ENCODE peak calls at places on chromosomes 7 and 10, in eight cellular contexts. S, D, B, Y, P, R, W and T are unnamed samples.

GRCh38 chr7:157738064-157738460 is 401.3 kb downstream of the DNAJB6 start:
- DNase-seq in S (no peak), Y (no peak), R (no peak), B (no peak), D (no peak), P (no peak), W (no peak), T (no peak)

GRCh38 chr7:48389977-48390376 is 218.7 kb downstream of the ABCA13 start:
- DNase-seq in B (no peak), Y (no peak), P (no peak), R (no peak), S (no peak), W (no peak), D (no peak), T (no peak)

GRCh38 chr10:72425133-72425532 is 70.4 kb upstream of the DNAJB12 start:
- DNase-seq in B (no peak), S (no peak), D (no peak), Y (no peak), R (no peak), P (no peak), W (peak; percentile 83), T (no peak)

GRCh38 chr7:148286150-148286549 is 304.4 kb upstream of the C7orf33 start:
- DNase-seq in W (no peak), S (no peak), D (no peak), R (no peak), Y (no peak), P (no peak), B (no peak), T (no peak)

GRCh38 chr7:91330378-91331295 is 66.4 kb downstream of the FZD1 start:
- DNase-seq in B (no peak), P (no peak), Y (no peak), S (no peak), R (no peak), W (no peak), D (no peak), T (no peak)

GRCh38 chr10:78424721-78425120 is 391.1 kb downstream of the RPS24 start:
- DNase-seq in P (no peak), Y (no peak), D (no peak), S (no peak), R (no peak), B (no peak), W (no peak), T (no peak)

GRCh38 chr10:89352039-89352597 is 24.3 kb downstream of the IFIT3 start:
- DNase-seq in Y (no peak), P (no peak), S (no peak), W (no peak), R (no peak), B (no peak), D (no peak), T (no peak)

GRCh38 chr7:128705891-128706333 is 33.2 kb upstream of the CALU start:
- DNase-seq in R (no peak), Y (no peak), P (no peak), D (no peak), B (no peak), S (no peak), W (no peak), T (no peak)

GRCh38 chr10:572696-573095 is 116.8 kb downstream of the DIP2C start:
- DNase-seq in P (no peak), R (no peak), B (no peak), W (no peak), D (no peak), Y (no peak), S (no peak), T (no peak)

GRCh38 chr10:60828489-60828852 is 50.2 kb downstream of the CDK1 start:
- DNase-seq in B (no peak), W (no peak), Y (no peak), D (no peak), S (no peak), R (no peak), P (no peak), T (no peak)

GRCh38 chr7:47577351-47577919 is 4.5 kb downstream of the TNS3 start:
- DNase-seq in Y (no peak), S (no peak), R (no peak), D (no peak), P (no peak), W (no peak), B (no peak), T (no peak)

GRCh38 chr10:80324891-80325364 is 31.6 kb downstream of the DYDC1 start:
- DNase-seq in W (no peak), D (no peak), S (no peak), R (no peak), B (no peak), P (no peak), Y (no peak), T (no peak)

GRCh38 chr10:129307141-129307540 is 159.9 kb upstream of the MGMT start:
- DNase-seq in P (no peak), B (no peak), S (no peak), Y (no peak), W (no peak), R (no peak), D (no peak), T (no peak)

GRCh38 chr7:100705341-100705752 is 574 bp upstream of the POP7 start:
- DNase-seq in S (peak; percentile 74), D (peak; percentile 53), Y (peak; percentile 77), W (peak; percentile 43), B (peak; percentile 71), R (peak; percentile 71), P (peak; percentile 62), T (no peak)

GRCh38 chr7:152414779-152415178 is 21.0 kb downstream of the KMT2C start:
- DNase-seq in S (no peak), P (no peak), Y (no peak), W (no peak), B (no peak), D (no peak), R (no peak), T (no peak)

GRCh38 chr10:47207280-47207613 is 92.8 kb upstream of the GDF10 start:
- DNase-seq in B (no peak), Y (no peak), D (no peak), W (no peak), S (no peak), P (no peak), R (peak; percentile 15), T (no peak)

GRCh38 chr7:128883622-128884549 is 21.2 kb downstream of the ATP6V1F start:
- DNase-seq in B (peak; percentile 76), W (peak; percentile 60), R (peak; percentile 83), Y (peak; percentile 77), P (peak; percentile 75), D (peak; percentile 39), S (peak; percentile 83), T (no peak)

GRCh38 chr7:2757904-2758672 is 70.1 kb downstream of the AMZ1 start:
- DNase-seq in S (no peak), D (peak; percentile 28), R (no peak), P (no peak), Y (peak; percentile 61), W (peak; percentile 21), B (peak; percentile 3), T (peak; percentile 13)

GRCh38 chr7:103447073-103447960 is 1.3 kb upstream of the SLC26A5 start:
- DNase-seq in B (no peak), D (peak; percentile 47), R (peak; percentile 6), P (no peak), W (peak; percentile 13), Y (no peak), S (no peak), T (peak; percentile 86)

GRCh38 chr10:5625992-5626777 is 40.2 kb downstream of the ASB13 start:
- DNase-seq in W (no peak), Y (no peak), B (no peak), S (no peak), R (no peak), D (peak; percentile 16), P (no peak), T (peak; percentile 11)

GRCh38 chr10:30353851-30354250 is 4.8 kb upstream of the MTPAP start:
- DNase-seq in D (no peak), S (no peak), B (no peak), P (no peak), Y (no peak), W (no peak), R (no peak), T (no peak)

GRCh38 chr10:69952069-69952800 is 100.4 kb upstream of the MACROH2A2 start:
- DNase-seq in Y (no peak), B (no peak), D (no peak), W (no peak), P (no peak), R (no peak), S (no peak), T (no peak)

GRCh38 chr10:76155961-76156360 is 724.5 kb downstream of the LRMDA start:
- DNase-seq in D (no peak), W (no peak), B (no peak), R (no peak), Y (no peak), S (no peak), P (no peak), T (no peak)